ENCODE peak calls at places on chromosomes 6 and 20, in six cellular contexts. Q is tibial nerve, A is GM10248, W is GM23338, I is mesothelial cell of epicardium, J is adrenal gland. R is an unnamed sample.

GRCh38 chr6:90548001-90548400 is 38.9 kb downstream of the MAP3K7 start:
- DNase-seq in J (no peak), I (no peak), A (no peak), Q (no peak), W (no peak), R (no peak)

GRCh38 chr6:168496932-168497331 is 55.9 kb downstream of the SMOC2 start:
- DNase-seq in J (no peak), W (peak; percentile 25), I (no peak), Q (no peak), A (no peak), R (no peak)

GRCh38 chr6:16472349-16473069 is 234.1 kb downstream of the GMPR start:
- DNase-seq in I (no peak), J (no peak), A (no peak), W (no peak), Q (no peak), R (no peak)

GRCh38 chr20:33791959-33792597 is 19.1 kb upstream of the CHMP4B start:
- DNase-seq in J (no peak), A (peak; percentile 68), I (peak; percentile 64), Q (peak; percentile 20), W (peak; percentile 70), R (peak; percentile 84)

GRCh38 chr6:37624606-37625574 is 72.8 kb downstream of the MDGA1 start:
- DNase-seq in J (peak; percentile 68), Q (no peak), W (peak; percentile 42), I (no peak), A (no peak), R (no peak)

GRCh38 chr6:22764521-22764920 is 195.2 kb downstream of the HDGFL1 start:
- DNase-seq in J (no peak), A (no peak), I (no peak), Q (no peak), W (no peak), R (no peak)

GRCh38 chr20:22496817-22497216 is 87.6 kb downstream of the FOXA2 start:
- DNase-seq in W (no peak), J (no peak), I (no peak), Q (no peak), A (no peak), R (no peak)

GRCh38 chr6:135651964-135652755 is 154.6 kb upstream of the AHI1 start:
- DNase-seq in W (peak; percentile 16), I (no peak), Q (no peak), J (no peak), A (peak; percentile 26), R (no peak)

GRCh38 chr6:36927691-36928546 is 26.6 kb upstream of the PI16 start:
- DNase-seq in J (peak; percentile 76), I (no peak), Q (no peak), A (no peak), W (no peak), R (no peak)

GRCh38 chr20:25309395-25310267 is 61.7 kb downstream of the PYGB start:
- DNase-seq in W (no peak), J (peak; percentile 89), I (no peak), A (no peak), Q (peak; percentile 47), R (no peak)

GRCh38 chr6:169723200-169723909 is 945 bp downstream of the PHF10 start:
- DNase-seq in A (peak; percentile 71), J (peak; percentile 85), Q (peak; percentile 55), I (peak; percentile 78), W (peak; percentile 77), R (peak; percentile 43)

GRCh38 chr6:34656378-34657036 is 40.1 kb downstream of the ILRUN start:
- DNase-seq in I (no peak), A (peak; percentile 74), W (no peak), J (no peak), Q (peak; percentile 26), R (no peak)

GRCh38 chr6:113184291-113184690 is 672.9 kb upstream of the MARCKS start:
- DNase-seq in I (no peak), W (no peak), Q (no peak), J (no peak), A (no peak), R (no peak)

GRCh38 chr6:87237804-87238203 is 82.4 kb downstream of the ZNF292 start:
- DNase-seq in J (no peak), W (peak; percentile 18), I (no peak), A (peak; percentile 28), Q (no peak), R (no peak)

GRCh38 chr6:151096691-151097090 is 143.1 kb upstream of the AKAP12 start:
- DNase-seq in J (no peak), W (no peak), I (no peak), Q (no peak), A (no peak), R (no peak)

GRCh38 chr6:686528-686927 is 6.4 kb downstream of the EXOC2 start:
- DNase-seq in J (no peak), W (peak; percentile 53), Q (no peak), A (no peak), I (no peak), R (no peak)

GRCh38 chr20:51540585-51540984 is 1.9 kb downstream of the NFATC2 start:
- DNase-seq in W (no peak), Q (no peak), I (no peak), A (no peak), J (no peak), R (no peak)

GRCh38 chr6:154319231-154319858 is 37.3 kb downstream of the IPCEF1 start:
- DNase-seq in W (no peak), I (peak; percentile 49), Q (no peak), A (no peak), J (no peak), R (no peak)

GRCh38 chr6:27312950-27313271 is 838 bp upstream of the POM121L2 start:
- DNase-seq in J (no peak), Q (no peak), I (no peak), A (no peak), W (no peak), R (no peak)

DNA sequence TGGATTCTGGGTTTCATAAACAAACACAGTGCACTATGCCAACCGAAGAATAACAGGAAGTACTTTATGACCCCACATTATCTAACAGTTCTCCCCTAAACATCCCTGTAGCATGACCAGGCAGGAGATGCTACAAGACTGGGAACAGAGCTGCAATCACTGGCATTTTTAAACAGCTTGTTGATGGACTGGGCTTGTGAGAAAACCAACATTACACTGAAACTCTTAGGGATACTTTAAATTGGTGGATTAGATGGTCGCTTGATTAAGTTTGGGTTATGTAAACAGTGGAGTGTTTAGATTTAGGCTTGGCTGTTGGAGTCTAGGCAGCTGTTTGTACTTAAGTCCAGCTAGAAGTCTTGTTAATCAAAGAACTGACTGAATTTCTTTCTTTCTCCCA is 234.2 kb upstream of the BMP2 start:
- DNase-seq in Q (no peak), A (no peak), W (no peak), J (no peak), I (no peak), R (no peak)
- TF ChIP-seq CTCF in Q (no peak), A (no peak), W (no peak), J (no peak), I (no peak), R (no peak)

GRCh38 chr20:50343125-50343489 is 152.5 kb downstream of the CEBPB start:
- DNase-seq in I (no peak), A (no peak), J (no peak), Q (no peak), W (no peak), R (no peak)

GRCh38 chr20:50342638-50343102 is 152.0 kb downstream of the CEBPB start:
- DNase-seq in I (no peak), Q (no peak), J (no peak), A (no peak), W (no peak), R (no peak)

GRCh38 chr20:50343490-50344179 is 153.0 kb downstream of the CEBPB start:
- DNase-seq in W (no peak), I (no peak), Q (no peak), J (no peak), A (no peak), R (no peak)

GRCh38 chr20:50345712-50346371 is 155.2 kb downstream of the CEBPB start:
- DNase-seq in W (no peak), I (no peak), J (no peak), A (no peak), Q (no peak), R (no peak)

DNA sequence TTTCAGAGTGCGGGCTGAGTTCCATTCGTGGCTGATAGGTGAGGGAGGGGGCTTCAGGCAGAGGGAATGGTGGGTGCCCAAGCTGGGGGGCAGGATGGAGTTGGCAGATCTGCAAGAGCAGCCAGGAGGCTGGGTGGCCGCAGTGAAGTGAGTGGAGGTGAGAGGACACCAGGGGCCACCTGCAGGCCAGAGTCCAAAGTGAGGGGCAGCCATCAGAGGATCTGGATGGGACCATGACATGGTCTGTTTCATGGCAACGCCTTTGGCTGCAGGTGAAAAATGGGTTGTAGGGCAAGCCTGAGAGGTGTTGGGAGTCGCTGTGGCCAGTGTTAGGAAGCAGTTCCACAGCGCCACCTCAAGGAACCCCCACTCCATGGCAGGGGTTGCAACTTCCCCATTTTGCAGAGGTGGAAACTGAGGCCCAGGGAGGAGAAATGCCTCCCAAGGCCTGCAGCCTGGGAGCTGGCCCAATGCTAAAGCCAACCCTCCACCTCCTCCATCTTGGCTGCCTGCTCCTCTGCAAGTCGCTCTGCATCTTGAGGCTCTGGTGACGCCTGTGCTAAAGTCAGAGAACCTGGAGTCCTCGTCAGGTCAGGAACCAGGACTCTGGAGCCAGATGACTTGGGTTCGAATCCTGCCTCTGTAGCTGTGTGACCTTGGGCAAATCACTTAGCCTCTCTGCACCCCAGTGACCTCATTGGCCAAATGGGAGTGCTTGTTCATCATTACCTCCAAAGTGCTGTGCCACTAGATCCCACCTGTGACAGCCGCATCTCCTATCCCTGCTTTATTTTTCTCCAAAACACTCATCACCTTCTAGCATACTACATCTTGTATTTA is 153.8 kb downstream of the CEBPB start:
- DNase-seq in J (no peak), W (peak; percentile 64), A (no peak), I (no peak), Q (no peak), R (no peak)
- TF ChIP-seq CTCF in J (no peak), W (peak; percentile 69), A (no peak), I (no peak), Q (no peak), R (no peak)

DNA sequence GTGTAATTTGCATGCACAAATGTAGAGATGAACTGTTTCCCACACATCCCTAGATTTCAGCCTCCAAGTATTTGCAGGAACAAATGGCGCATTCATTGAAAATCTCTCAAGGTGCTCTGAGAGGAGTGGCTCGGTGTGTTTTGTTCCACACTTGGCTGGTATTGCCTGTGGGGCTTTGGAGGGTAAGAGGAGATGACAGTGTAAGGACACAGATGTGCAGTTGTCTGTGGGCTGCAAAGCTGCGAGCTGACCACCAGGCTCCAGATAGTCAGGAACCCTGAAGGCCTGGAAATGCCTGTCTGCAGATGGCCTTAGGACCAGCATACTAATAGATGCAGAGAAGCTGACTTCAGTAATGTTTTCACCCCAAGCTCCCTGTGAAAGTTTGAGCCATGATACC is 57.7 kb upstream of the PBOV1 start:
- DNase-seq in J (no peak), Q (no peak), W (peak; percentile 49), A (no peak), I (no peak), R (no peak)
- TF ChIP-seq CTCF in J (no peak), Q (no peak), W (no peak), A (no peak), I (no peak), R (no peak)

GRCh38 chr6:109531446-109531845 is 48.4 kb upstream of the ZBTB24 start:
- DNase-seq in W (no peak), Q (no peak), J (no peak), I (no peak), A (no peak), R (no peak)

GRCh38 chr6:109523478-109523877 is 40.5 kb upstream of the ZBTB24 start:
- DNase-seq in W (no peak), A (no peak), I (no peak), Q (no peak), J (peak; percentile 24), R (no peak)

GRCh38 chr6:109526905-109527628 is 44.0 kb upstream of the ZBTB24 start:
- DNase-seq in A (peak; percentile 40), J (peak; percentile 43), W (peak; percentile 93), I (peak; percentile 41), Q (peak; percentile 73), R (peak; percentile 65)

GRCh38 chr6:109524129-109524528 is 41.1 kb upstream of the ZBTB24 start:
- DNase-seq in A (no peak), W (peak; percentile 8), Q (no peak), J (no peak), I (no peak), R (no peak)

GRCh38 chr6:109527989-109528388 is 45.0 kb upstream of the ZBTB24 start:
- DNase-seq in I (no peak), A (no peak), J (no peak), Q (no peak), W (peak; percentile 66), R (no peak)
- TF ChIP-seq CTCF in I (peak; percentile 16), A (no peak), J (no peak), Q (no peak), W (peak; percentile 32), R (peak; percentile 47)

R was measured in neural crest cell.